ENCODE peak calls at places on chromosomes 2 and 18, in nine cellular contexts. One of them, this sample, is unnamed. For H3K27me3, the result is how much of the 10 kb centered on the place peaks cover.

GRCh38 chr2:47088371-47089082 is 66.6 kb downstream of the STPG4 start:
- DNase-seq in stomach: no peak
- DNase-seq in left lung: no peak
- DNase-seq in pancreas: no peak
- DNase-seq in body of pancreas: no peak
- DNase-seq in keratinocyte: no peak
- DNase-seq in adrenal gland: peak
- DNase-seq in fibroblast of lung: peak
- DNase-seq in astrocyte: peak
- DNase-seq in this sample: no peak

GRCh38 chr18:51107594-51108305 is 77.7 kb downstream of the SMAD4 start:
- DNase-seq in astrocyte: no peak
- DNase-seq in keratinocyte: no peak
- DNase-seq in left lung: no peak
- DNase-seq in adrenal gland: no peak
- DNase-seq in stomach: no peak
- DNase-seq in pancreas: no peak
- DNase-seq in fibroblast of lung: no peak
- DNase-seq in body of pancreas: no peak
- DNase-seq in this sample: no peak

GRCh38 chr2:47984041-47984440 is 77.7 kb upstream of the FBXO11 start:
- DNase-seq in body of pancreas: no peak
- DNase-seq in fibroblast of lung: peak
- DNase-seq in keratinocyte: no peak
- DNase-seq in stomach: no peak
- DNase-seq in astrocyte: peak
- DNase-seq in adrenal gland: no peak
- DNase-seq in pancreas: no peak
- DNase-seq in left lung: no peak
- DNase-seq in this sample: peak

GRCh38 chr18:21179590-21180220 is 62.3 kb upstream of the GREB1L start:
- DNase-seq in body of pancreas: peak
- DNase-seq in adrenal gland: peak
- DNase-seq in astrocyte: peak
- DNase-seq in pancreas: peak
- DNase-seq in fibroblast of lung: peak
- DNase-seq in stomach: peak
- DNase-seq in keratinocyte: no peak
- DNase-seq in left lung: no peak
- DNase-seq in this sample: no peak

GRCh38 chr2:217932661-217933325 is 70.0 kb downstream of the TNS1 start:
- DNase-seq in adrenal gland: peak
- DNase-seq in fibroblast of lung: no peak
- DNase-seq in keratinocyte: no peak
- DNase-seq in stomach: no peak
- DNase-seq in astrocyte: peak
- DNase-seq in pancreas: no peak
- DNase-seq in left lung: no peak
- DNase-seq in body of pancreas: no peak
- DNase-seq in this sample: no peak

GRCh38 chr2:100401268-100401667 is 16.2 kb downstream of the CHST10 start:
- DNase-seq in body of pancreas: no peak
- DNase-seq in adrenal gland: no peak
- DNase-seq in pancreas: no peak
- DNase-seq in stomach: no peak
- DNase-seq in astrocyte: no peak
- DNase-seq in keratinocyte: no peak
- DNase-seq in left lung: no peak
- DNase-seq in fibroblast of lung: no peak
- DNase-seq in this sample: no peak

GRCh38 chr2:18885457-18885856 is 296.1 kb upstream of the NT5C1B start:
- DNase-seq in body of pancreas: no peak
- DNase-seq in fibroblast of lung: no peak
- DNase-seq in left lung: no peak
- DNase-seq in stomach: no peak
- DNase-seq in keratinocyte: no peak
- DNase-seq in pancreas: no peak
- DNase-seq in adrenal gland: no peak
- DNase-seq in astrocyte: no peak
- DNase-seq in this sample: no peak

GRCh38 chr18:415627-416612 is 84.6 kb downstream of the COLEC12 start:
- DNase-seq in keratinocyte: peak
- DNase-seq in left lung: no peak
- DNase-seq in body of pancreas: no peak
- DNase-seq in stomach: no peak
- DNase-seq in fibroblast of lung: peak
- DNase-seq in astrocyte: peak
- DNase-seq in pancreas: no peak
- DNase-seq in adrenal gland: no peak
- DNase-seq in this sample: no peak

GRCh38 chr2:188976545-188977268 is 2.5 kb downstream of the COL3A1 start:
- DNase-seq in left lung: no peak
- DNase-seq in pancreas: no peak
- DNase-seq in fibroblast of lung: peak
- DNase-seq in stomach: no peak
- DNase-seq in body of pancreas: no peak
- DNase-seq in astrocyte: no peak
- DNase-seq in keratinocyte: no peak
- DNase-seq in adrenal gland: no peak
- DNase-seq in this sample: no peak

GRCh38 chr18:6207941-6208340 is 206.8 kb downstream of the L3MBTL4 start:
- DNase-seq in left lung: no peak
- DNase-seq in fibroblast of lung: no peak
- DNase-seq in adrenal gland: no peak
- DNase-seq in keratinocyte: no peak
- DNase-seq in pancreas: no peak
- DNase-seq in body of pancreas: no peak
- DNase-seq in astrocyte: no peak
- DNase-seq in stomach: no peak
- DNase-seq in this sample: no peak

GRCh38 chr2:158045362-158045761 is 56.3 kb upstream of the UPP2 start:
- DNase-seq in stomach: no peak
- DNase-seq in keratinocyte: no peak
- DNase-seq in pancreas: peak
- DNase-seq in fibroblast of lung: no peak
- DNase-seq in astrocyte: no peak
- DNase-seq in body of pancreas: no peak
- DNase-seq in left lung: no peak
- DNase-seq in adrenal gland: no peak
- DNase-seq in this sample: no peak

GRCh38 chr2:73984203-73984921 is at the start of gene TET3:
- DNase-seq in body of pancreas: peak
- DNase-seq in stomach: peak
- DNase-seq in adrenal gland: no peak
- DNase-seq in fibroblast of lung: no peak
- DNase-seq in pancreas: peak
- DNase-seq in keratinocyte: no peak
- DNase-seq in astrocyte: no peak
- DNase-seq in left lung: peak
- DNase-seq in this sample: no peak

GRCh38 chr18:12443631-12444030 is 35.9 kb downstream of the PRELID3A start:
- DNase-seq in astrocyte: no peak
- DNase-seq in stomach: no peak
- DNase-seq in body of pancreas: no peak
- DNase-seq in adrenal gland: no peak
- DNase-seq in keratinocyte: no peak
- DNase-seq in left lung: no peak
- DNase-seq in pancreas: no peak
- DNase-seq in fibroblast of lung: no peak
- DNase-seq in this sample: no peak

GRCh38 chr2:47198985-47199451 is 43.9 kb upstream of the STPG4 start:
- DNase-seq in body of pancreas: no peak
- DNase-seq in adrenal gland: no peak
- DNase-seq in stomach: no peak
- DNase-seq in pancreas: no peak
- DNase-seq in keratinocyte: peak
- DNase-seq in fibroblast of lung: peak
- DNase-seq in astrocyte: peak
- DNase-seq in left lung: no peak
- DNase-seq in this sample: peak

GRCh38 chr2:141766225-141766624 is 364.6 kb downstream of the LRP1B start:
- DNase-seq in astrocyte: no peak
- DNase-seq in adrenal gland: no peak
- DNase-seq in pancreas: no peak
- DNase-seq in stomach: no peak
- DNase-seq in fibroblast of lung: no peak
- DNase-seq in left lung: no peak
- DNase-seq in body of pancreas: no peak
- DNase-seq in keratinocyte: no peak
- DNase-seq in this sample: no peak

GRCh38 chr2:237092920-237093781 is 7.5 kb downstream of the COPS8 start:
- DNase-seq in adrenal gland: peak
- DNase-seq in left lung: no peak
- DNase-seq in keratinocyte: no peak
- DNase-seq in pancreas: no peak
- DNase-seq in fibroblast of lung: peak
- DNase-seq in body of pancreas: no peak
- DNase-seq in stomach: no peak
- DNase-seq in astrocyte: peak
- DNase-seq in this sample: no peak

DNA sequence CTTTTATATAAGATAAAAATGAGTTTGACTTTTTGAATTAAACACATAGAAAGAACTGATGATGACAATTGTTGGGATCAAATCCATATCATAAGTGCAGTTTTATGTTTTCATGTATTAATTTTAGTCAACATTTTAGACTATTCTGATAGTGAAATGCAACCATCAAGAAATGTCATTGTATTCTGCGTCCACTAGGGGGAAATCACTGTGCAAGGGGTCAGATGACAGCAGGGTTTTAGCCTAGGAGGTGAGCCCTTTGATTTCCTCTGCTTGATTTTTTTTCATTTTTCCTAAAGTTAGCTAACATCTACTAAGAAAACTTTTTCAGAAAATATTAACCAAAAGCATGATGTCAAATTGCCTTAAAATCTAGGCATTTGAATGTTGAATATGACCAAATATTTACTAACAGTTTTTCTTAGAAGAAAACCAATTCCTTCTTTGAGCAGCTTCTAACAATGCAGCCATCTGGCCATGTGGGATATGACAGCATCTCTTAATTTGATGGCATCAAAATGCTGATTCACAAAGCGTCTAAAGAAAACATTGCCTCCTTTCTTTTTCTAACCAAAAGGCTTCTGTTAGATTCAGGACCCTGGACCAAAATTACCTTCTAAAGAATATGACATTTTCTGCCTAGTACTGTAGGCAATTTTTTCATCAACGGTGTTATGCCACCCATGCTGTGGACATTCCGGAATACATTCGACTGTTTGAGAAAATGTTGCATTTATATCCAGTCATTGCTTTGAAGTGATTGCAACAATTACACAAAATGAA is 141.5 kb downstream of the SPHKAP start:
- DNase-seq in left lung: no peak
- DNase-seq in adrenal gland: no peak
- DNase-seq in fibroblast of lung: peak
- DNase-seq in stomach: no peak
- DNase-seq in pancreas: no peak
- DNase-seq in astrocyte: no peak
- DNase-seq in keratinocyte: no peak
- DNase-seq in body of pancreas: no peak
- DNase-seq in this sample: no peak
- TF ChIP-seq CTCF in left lung: peak
- TF ChIP-seq CTCF in adrenal gland: peak
- TF ChIP-seq CTCF in fibroblast of lung: peak
- TF ChIP-seq CTCF in stomach: peak
- TF ChIP-seq CTCF in pancreas: peak
- TF ChIP-seq CTCF in astrocyte: peak
- TF ChIP-seq CTCF in keratinocyte: peak
- TF ChIP-seq CTCF in body of pancreas: peak
- TF ChIP-seq CTCF in this sample: peak

GRCh38 chr18:79323471-79323870 is 72.3 kb upstream of the NFATC1 start:
- DNase-seq in adrenal gland: no peak
- DNase-seq in left lung: no peak
- DNase-seq in stomach: no peak
- DNase-seq in fibroblast of lung: no peak
- DNase-seq in pancreas: no peak
- DNase-seq in keratinocyte: no peak
- DNase-seq in body of pancreas: no peak
- DNase-seq in astrocyte: no peak
- DNase-seq in this sample: no peak
- H3K4me3 ChIP-seq in adrenal gland: no peak
- H3K4me3 ChIP-seq in left lung: no peak
- H3K4me3 ChIP-seq in stomach: no peak
- H3K4me3 ChIP-seq in fibroblast of lung: no peak
- H3K4me3 ChIP-seq in pancreas: no peak
- H3K4me3 ChIP-seq in keratinocyte: no peak
- H3K4me3 ChIP-seq in body of pancreas: no peak
- H3K4me3 ChIP-seq in astrocyte: no peak
- H3K4me3 ChIP-seq in this sample: no peak

GRCh38 chr2:199462167-199462976 is 4.6 kb upstream of the SATB2 start:
- DNase-seq in left lung: no peak
- DNase-seq in body of pancreas: no peak
- DNase-seq in keratinocyte: no peak
- DNase-seq in adrenal gland: no peak
- DNase-seq in stomach: no peak
- DNase-seq in pancreas: no peak
- DNase-seq in fibroblast of lung: no peak
- DNase-seq in astrocyte: no peak
- DNase-seq in this sample: no peak

GRCh38 chr2:199460101-199460671 is 2.4 kb upstream of the SATB2 start:
- DNase-seq in body of pancreas: no peak
- DNase-seq in astrocyte: peak
- DNase-seq in left lung: no peak
- DNase-seq in keratinocyte: no peak
- DNase-seq in adrenal gland: no peak
- DNase-seq in stomach: no peak
- DNase-seq in fibroblast of lung: peak
- DNase-seq in pancreas: no peak
- DNase-seq in this sample: no peak

GRCh38 chr2:199459286-199460100 is 1.8 kb upstream of the SATB2 start:
- DNase-seq in body of pancreas: peak
- DNase-seq in fibroblast of lung: peak
- DNase-seq in keratinocyte: peak
- DNase-seq in left lung: peak
- DNase-seq in stomach: peak
- DNase-seq in astrocyte: peak
- DNase-seq in adrenal gland: peak
- DNase-seq in pancreas: peak
- DNase-seq in this sample: peak

GRCh38 chr2:199461455-199462166 is 3.9 kb upstream of the SATB2 start:
- DNase-seq in pancreas: no peak
- DNase-seq in fibroblast of lung: no peak
- DNase-seq in stomach: no peak
- DNase-seq in adrenal gland: no peak
- DNase-seq in body of pancreas: no peak
- DNase-seq in left lung: no peak
- DNase-seq in astrocyte: no peak
- DNase-seq in keratinocyte: no peak
- DNase-seq in this sample: no peak

GRCh38 chr2:199460808-199461454 is 3.2 kb upstream of the SATB2 start:
- DNase-seq in adrenal gland: no peak
- DNase-seq in stomach: no peak
- DNase-seq in left lung: no peak
- DNase-seq in astrocyte: no peak
- DNase-seq in keratinocyte: no peak
- DNase-seq in fibroblast of lung: peak
- DNase-seq in pancreas: no peak
- DNase-seq in body of pancreas: no peak
- DNase-seq in this sample: no peak
- H3K27me3 ChIP-seq in adrenal gland: half or more
- H3K27me3 ChIP-seq in stomach: half or more
- H3K27me3 ChIP-seq in left lung: half or more
- H3K27me3 ChIP-seq in astrocyte: under half
- H3K27me3 ChIP-seq in keratinocyte: half or more
- H3K27me3 ChIP-seq in fibroblast of lung: under half
- H3K27me3 ChIP-seq in pancreas: under half
- H3K27me3 ChIP-seq in body of pancreas: under half
- H3K27me3 ChIP-seq in this sample: under half

GRCh38 chr2:203814661-203815540 is 52.7 kb upstream of the CTLA4 start:
- DNase-seq in astrocyte: peak
- DNase-seq in fibroblast of lung: peak
- DNase-seq in adrenal gland: peak
- DNase-seq in left lung: peak
- DNase-seq in pancreas: peak
- DNase-seq in stomach: peak
- DNase-seq in keratinocyte: peak
- DNase-seq in body of pancreas: peak
- DNase-seq in this sample: no peak
- TF ChIP-seq CTCF in astrocyte: peak
- TF ChIP-seq CTCF in fibroblast of lung: peak
- TF ChIP-seq CTCF in adrenal gland: peak
- TF ChIP-seq CTCF in left lung: peak
- TF ChIP-seq CTCF in pancreas: peak
- TF ChIP-seq CTCF in stomach: peak
- TF ChIP-seq CTCF in keratinocyte: peak
- TF ChIP-seq CTCF in body of pancreas: peak
- TF ChIP-seq CTCF in this sample: peak

This sample was measured in kidney epithelial cell.